ENCODE peak calls at places on chromosomes 3 and 15, in four cellular contexts. M, A, C and S are unnamed samples.

GRCh38 chr15:66007663-66008262 is 138.5 kb downstream of the RAB11A start:
- DNase-seq in M (no peak), A (no peak), C (peak; percentile 9), S (no peak)

GRCh38 chr3:72134989-72135451 is 350.1 kb upstream of the PROK2 start:
- DNase-seq in M (no peak), A (no peak), C (no peak), S (no peak)

GRCh38 chr3:49924683-49925082 is 4.9 kb downstream of the MON1A start:
- DNase-seq in M (no peak), A (no peak), C (no peak), S (no peak)

GRCh38 chr15:25670025-25670554 is 193.0 kb downstream of the ATP10A start:
- DNase-seq in M (peak; percentile 89), A (no peak), C (no peak), S (no peak)

GRCh38 chr15:31435256-31435781 is 108.7 kb downstream of the KLF13 start:
- DNase-seq in M (peak; percentile 89), A (peak; percentile 94), C (peak; percentile 87), S (no peak)

GRCh38 chr3:116253511-116253910 is 191.8 kb downstream of the LSAMP start:
- DNase-seq in M (no peak), A (no peak), C (no peak), S (no peak)

GRCh38 chr3:146037697-146038096 is 123.3 kb downstream of the PLOD2 start:
- DNase-seq in M (no peak), A (no peak), C (no peak), S (no peak)

GRCh38 chr15:27655063-27655462 is 444.1 kb downstream of the OCA2 start:
- DNase-seq in M (no peak), A (no peak), C (no peak), S (no peak)

GRCh38 chr3:25913179-25913578 is 123.3 kb downstream of the OXSM start:
- DNase-seq in M (no peak), A (no peak), C (no peak), S (no peak)

GRCh38 chr3:183487896-183488295 is 59.5 kb upstream of the MCF2L2 start:
- DNase-seq in M (no peak), A (no peak), C (no peak), S (no peak)

GRCh38 chr15:46815765-46816164 is 901.5 kb upstream of the SEMA6D start:
- DNase-seq in M (no peak), A (no peak), C (no peak), S (no peak)

GRCh38 chr3:14487086-14487485 is 53.1 kb downstream of the GRIP2 start:
- DNase-seq in M (no peak), A (peak; percentile 42), C (no peak), S (no peak)

GRCh38 chr15:37981781-37982180 is 47.3 kb downstream of the TMCO5A start:
- DNase-seq in M (no peak), A (no peak), C (no peak), S (no peak)

GRCh38 chr3:8724108-8724752 is 9.4 kb upstream of the CAV3 start:
- DNase-seq in M (no peak), A (no peak), C (no peak), S (no peak)

GRCh38 chr3:46904303-46905190 is 27.0 kb downstream of the PTH1R start:
- DNase-seq in M (peak; percentile 62), A (peak; percentile 60), C (no peak), S (no peak)
- TF ChIP-seq POLR2A in M (no peak), A (no peak), C (no peak), S (no peak)

DNA sequence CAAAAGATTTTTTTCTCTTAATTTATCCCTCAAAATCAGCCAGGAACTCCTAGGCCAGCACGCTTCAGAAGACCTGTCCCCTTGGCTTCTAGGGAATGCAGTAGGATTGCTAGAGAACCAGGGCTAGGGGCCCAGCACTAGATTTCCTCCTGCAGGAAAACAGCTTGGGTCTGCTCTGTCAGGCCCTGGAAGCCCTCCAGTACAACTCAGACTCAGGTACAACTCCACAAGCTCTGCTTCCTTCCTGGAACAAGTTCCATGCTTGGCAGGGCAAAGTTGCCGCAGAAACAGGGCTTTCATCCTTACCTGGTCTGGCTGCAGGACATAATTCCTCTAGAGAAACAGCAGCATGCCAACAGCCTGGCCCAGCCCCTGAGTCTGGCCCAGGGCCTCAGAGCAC is 96.1 kb upstream of the CTNNB1 start:
- DNase-seq in M (no peak), A (no peak), C (no peak), S (no peak)
- TF ChIP-seq POLR2AphosphoS5 in M (no peak), A (no peak), C (no peak), S (no peak)

DNA sequence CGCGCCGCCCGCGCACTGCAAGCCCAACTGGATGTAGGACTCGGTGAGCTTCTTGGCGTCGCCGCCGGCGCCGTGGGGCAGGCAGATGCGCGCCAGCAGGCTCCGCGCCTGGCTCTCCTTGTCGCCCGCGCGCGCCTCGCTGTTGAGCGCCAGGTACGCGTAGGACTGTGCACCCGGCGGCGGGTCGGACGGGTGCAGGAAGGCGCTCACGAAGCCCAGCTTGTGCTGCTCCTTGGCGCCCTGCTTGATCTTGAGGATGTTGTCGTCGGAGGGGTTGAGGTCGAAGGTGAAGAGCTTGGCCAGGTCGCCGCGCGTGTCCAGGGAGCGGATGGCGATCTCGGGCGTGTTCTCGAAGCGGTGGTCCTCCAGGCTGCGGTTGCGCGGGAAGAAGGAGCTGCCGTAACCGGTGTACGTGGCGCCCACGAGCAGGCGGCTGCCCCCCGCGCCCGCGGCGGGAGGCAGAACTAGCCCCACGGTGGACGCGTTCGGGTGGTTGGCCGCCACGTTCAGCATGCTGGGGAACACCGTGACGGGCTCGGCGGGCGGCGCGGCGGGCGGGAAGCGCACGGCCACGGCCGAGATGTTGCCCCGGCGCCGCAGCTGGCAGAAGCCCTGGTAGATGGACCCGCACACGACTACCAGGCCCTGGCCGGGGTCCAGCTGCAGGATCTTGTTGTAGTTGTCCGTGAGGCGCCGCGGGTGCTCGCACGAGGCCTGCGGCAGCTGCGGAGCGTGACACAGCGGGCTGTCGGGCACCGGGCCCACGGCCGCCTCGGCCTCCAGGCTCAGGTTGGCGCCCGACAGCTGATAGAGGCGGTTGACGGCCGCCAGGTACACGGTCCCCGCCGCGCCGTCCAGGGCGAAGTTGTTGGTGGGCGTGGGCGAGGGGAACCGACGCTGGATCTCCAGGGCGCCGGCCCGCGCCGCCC is 619 bp downstream of the PLXND1 start:
- DNase-seq in M (no peak), A (peak; percentile 87), C (no peak), S (peak; percentile 49)
- TF ChIP-seq POLR2A in M (no peak), A (no peak), C (no peak), S (no peak)

DNA sequence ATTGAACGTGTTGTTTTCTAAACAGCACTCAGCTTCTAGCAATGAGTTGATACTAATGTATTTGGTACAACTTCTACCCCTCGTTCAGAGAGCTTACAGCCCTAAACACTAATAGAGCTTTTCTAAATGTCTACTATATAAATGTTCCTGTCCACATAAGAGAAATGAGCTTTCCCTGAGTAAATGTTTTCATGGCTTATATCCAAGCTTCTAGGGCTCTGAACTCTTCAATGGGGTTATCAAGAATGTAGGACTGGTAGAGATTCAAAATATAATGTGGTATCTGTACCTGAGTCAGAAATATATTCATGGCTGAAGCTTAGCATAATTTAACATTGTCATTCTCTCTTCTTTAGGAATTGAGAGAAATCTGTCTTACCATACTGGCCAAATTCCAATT is 73.4 kb downstream of the SERPINI1 start:
- DNase-seq in M (no peak), A (no peak), C (no peak), S (no peak)
- TF ChIP-seq POLR2AphosphoS5 in M (no peak), A (no peak), C (no peak), S (no peak)

DNA sequence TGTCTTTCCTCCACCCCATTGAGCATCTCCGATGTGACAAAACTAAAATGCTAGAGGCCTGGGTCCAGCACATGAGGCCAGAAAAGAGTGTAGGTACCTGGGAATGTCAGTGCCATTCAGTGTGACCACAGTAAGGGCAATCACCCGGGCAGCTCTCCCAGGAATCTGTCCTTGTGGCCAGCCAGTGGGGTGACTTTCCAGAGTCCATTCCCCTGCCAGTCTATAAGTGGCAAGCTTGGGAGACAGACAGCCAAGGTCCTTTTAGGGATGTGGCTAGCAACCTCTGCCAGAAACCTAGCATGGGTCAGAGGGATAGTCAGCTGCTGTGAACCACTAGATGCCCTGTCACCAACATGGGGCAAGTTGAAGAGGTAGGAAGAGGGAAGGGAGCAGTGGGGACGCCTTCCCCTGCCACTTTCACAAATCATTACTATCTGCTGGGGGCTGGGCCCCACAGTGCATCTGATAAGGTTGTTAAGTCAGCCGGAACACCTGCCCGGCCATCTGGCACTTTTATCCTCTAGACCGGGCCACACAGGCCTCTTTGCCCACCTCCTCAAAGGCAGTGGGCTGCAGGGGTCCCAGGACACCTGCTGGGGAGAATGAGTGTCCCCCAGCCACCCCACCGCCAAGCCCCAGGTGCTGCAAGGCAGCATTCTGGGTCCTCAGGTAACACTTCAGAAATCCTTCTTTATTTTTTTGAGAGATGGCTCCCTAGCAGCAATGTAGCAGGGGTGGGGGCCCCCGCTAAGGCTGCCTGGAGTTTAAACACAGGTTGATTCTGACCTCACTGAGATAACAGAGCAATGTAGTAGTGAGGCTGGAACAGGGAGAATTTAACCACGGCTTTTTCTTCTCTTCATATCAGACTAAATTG is 24.9 kb upstream of the DET1 start:
- DNase-seq in M (no peak), A (no peak), C (no peak), S (no peak)
- TF ChIP-seq POLR2A in M (no peak), A (no peak), C (no peak), S (no peak)

DNA sequence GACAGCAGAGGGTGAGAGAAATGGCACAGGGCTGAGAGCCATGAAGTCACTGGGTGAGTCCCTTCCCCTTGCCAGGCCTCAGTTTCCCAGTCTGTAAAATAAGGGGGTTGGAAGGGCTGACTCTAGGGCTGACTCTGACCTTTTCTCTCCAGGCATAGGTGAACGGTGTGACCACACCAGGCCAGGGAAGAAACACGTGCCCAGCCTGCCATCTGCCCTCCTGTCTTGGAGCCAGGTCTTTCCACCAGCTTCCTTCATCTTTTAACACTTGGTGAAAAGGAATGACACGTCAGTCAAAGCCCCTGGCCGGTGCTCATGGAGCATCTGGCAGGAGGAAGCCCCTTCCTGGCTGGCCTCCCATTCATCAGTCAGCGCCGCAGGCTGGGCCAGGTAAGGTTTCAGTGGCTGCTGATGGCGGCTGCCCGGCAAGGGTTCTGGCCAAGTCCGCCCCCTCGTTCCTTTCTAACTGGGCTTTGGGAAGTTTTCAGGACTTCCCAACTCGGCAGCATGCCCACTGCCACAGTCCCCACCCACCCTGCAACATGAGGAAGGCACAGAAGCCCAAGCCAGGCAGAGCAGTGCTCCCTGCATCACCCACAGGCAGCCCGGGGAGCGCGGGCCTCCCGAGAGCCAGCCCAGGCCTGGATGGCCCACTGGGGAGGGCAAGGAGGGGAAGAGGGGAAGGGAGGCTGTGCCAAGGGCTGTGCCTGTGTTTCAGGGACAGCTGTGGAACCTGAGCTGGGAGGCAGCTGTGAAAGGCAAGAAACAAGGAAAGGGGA is 74.2 kb downstream of the CPN2 start:
- DNase-seq in M (peak; percentile 81), A (no peak), C (no peak), S (no peak)
- TF ChIP-seq POLR2AphosphoS5 in M (no peak), A (peak; percentile 54), C (no peak), S (no peak)

GRCh38 chr15:60669351-60669750 is 190.4 kb upstream of the ICE2 start:
- DNase-seq in M (no peak), A (no peak), C (no peak), S (no peak)
- TF ChIP-seq POLR2A in M (no peak), A (no peak), C (no peak), S (no peak)

DNA sequence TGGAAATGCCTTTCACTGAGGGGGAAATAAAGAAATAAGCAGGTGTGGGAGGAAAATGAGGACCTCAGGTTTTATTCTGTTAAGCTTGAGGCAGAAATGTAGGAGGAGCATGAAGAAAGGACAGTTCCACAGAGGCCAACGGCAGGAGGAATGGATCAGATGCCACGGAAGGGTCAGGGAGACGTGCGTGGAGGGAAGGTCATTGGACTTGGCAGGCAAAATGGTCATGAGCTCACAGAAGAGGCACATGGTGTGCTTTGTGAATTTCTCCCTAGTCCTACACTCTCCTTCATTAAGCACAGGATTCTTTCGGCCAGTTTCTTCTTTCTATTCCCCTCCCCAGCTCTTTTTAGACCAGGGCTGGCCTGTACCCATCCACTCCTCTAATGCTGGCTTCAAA is 32.5 kb upstream of the THSD4 start:
- DNase-seq in M (no peak), A (no peak), C (no peak), S (no peak)
- TF ChIP-seq POLR2AphosphoS5 in M (no peak), A (no peak), C (no peak), S (no peak)